ENCODE peak calls at places on chromosomes 1 and 21, in eight cellular contexts. K, Z, A, M, T, H, C and F are unnamed samples.

GRCh38 chr1:38608202-38608864 is 251.2 kb downstream of the RRAGC start:
- DNase-seq in K (no peak), Z (no peak), A (no peak), M (peak), T (peak), H (no peak), C (peak), F (no peak)

GRCh38 chr21:31265293-31265692 is 78.8 kb downstream of the TIAM1 start:
- DNase-seq in K (no peak), Z (no peak), A (no peak), M (peak), T (no peak), H (no peak), C (no peak), F (no peak)

GRCh38 chr1:145964328-145965118 is at the start of the genes ANKRD34A and POLR3GL:
- DNase-seq in K (peak), Z (peak), A (peak), M (peak), T (peak), H (peak), C (peak), F (peak)

GRCh38 chr1:2970311-2971145 is 50.7 kb upstream of the ACTRT2 start:
- DNase-seq in K (no peak), Z (peak), A (no peak), M (no peak), T (no peak), H (no peak), C (no peak), F (no peak)

GRCh38 chr1:155324717-155325595 is 4.3 kb downstream of the RUSC1 start:
- DNase-seq in K (peak), Z (peak), A (no peak), M (peak), T (peak), H (no peak), C (no peak), F (no peak)

GRCh38 chr1:156347337-156347736 is 9.0 kb downstream of the TSACC start:
- DNase-seq in K (no peak), Z (no peak), A (no peak), M (peak), T (peak), H (no peak), C (no peak), F (no peak)

GRCh38 chr1:45191418-45191783 is 15.0 kb downstream of the ZSWIM5 start:
- DNase-seq in K (no peak), Z (no peak), A (no peak), M (no peak), T (no peak), H (no peak), C (no peak), F (no peak)

GRCh38 chr1:156717411-156717810 is 10.9 kb upstream of the METTL25B start:
- DNase-seq in K (no peak), Z (no peak), A (no peak), M (no peak), T (no peak), H (no peak), C (no peak), F (no peak)

GRCh38 chr1:226568077-226568831 is 19.7 kb downstream of the STUM start:
- DNase-seq in K (peak), Z (peak), A (no peak), M (no peak), T (no peak), H (no peak), C (no peak), F (no peak)

GRCh38 chr1:227998374-227999055 is 8.3 kb upstream of the WNT3A start:
- DNase-seq in K (no peak), Z (peak), A (no peak), M (no peak), T (no peak), H (peak), C (no peak), F (no peak)

GRCh38 chr1:19313961-19314882 is 2.1 kb downstream of the SLC66A1 start:
- DNase-seq in K (peak), Z (no peak), A (no peak), M (no peak), T (no peak), H (no peak), C (peak), F (no peak)

GRCh38 chr1:82604524-82604923 is 803.8 kb downstream of the ADGRL2 start:
- DNase-seq in K (no peak), Z (no peak), A (no peak), M (no peak), T (no peak), H (no peak), C (peak), F (no peak)

GRCh38 chr1:204612326-204612725 is 73.2 kb downstream of the LRRN2 start:
- DNase-seq in K (no peak), Z (no peak), A (no peak), M (no peak), T (no peak), H (no peak), C (no peak), F (no peak)

GRCh38 chr1:43969746-43970466 is at the start of gene DPH2:
- DNase-seq in K (peak), Z (peak), A (peak), M (peak), T (peak), H (peak), C (peak), F (peak)
- TF ChIP-seq CTCF in K (peak), Z (no peak), A (peak), M (no peak), T (no peak), H (no peak), C (no peak), F (peak)

GRCh38 chr1:153881764-153882163 is 41.0 kb downstream of the GATAD2B start:
- DNase-seq in K (no peak), Z (no peak), A (no peak), M (peak), T (peak), H (no peak), C (no peak), F (no peak)
- H3K4me3 ChIP-seq in K (no peak), Z (no peak), A (peak), M (peak), T (peak), H (no peak), C (no peak), F (peak)

GRCh38 chr1:11070876-11071275 is 11.1 kb upstream of the SRM start:
- DNase-seq in K (peak), Z (peak), A (no peak), M (no peak), T (no peak), H (no peak), C (no peak), F (no peak)
- TF ChIP-seq CTCF in K (no peak), Z (no peak), A (no peak), M (no peak), T (no peak), H (no peak), C (no peak), F (no peak)

GRCh38 chr1:21175324-21175669 is 1.4 kb downstream of the EIF4G3 start:
- DNase-seq in K (peak), Z (no peak), A (no peak), M (peak), T (peak), H (peak), C (peak), F (no peak)

GRCh38 chr1:21176589-21177555 is at the start of gene EIF4G3:
- DNase-seq in K (peak), Z (peak), A (peak), M (peak), T (peak), H (peak), C (peak), F (peak)

GRCh38 chr1:21175670-21176581 is 771 bp downstream of the EIF4G3 start:
- DNase-seq in K (peak), Z (no peak), A (no peak), M (no peak), T (no peak), H (peak), C (peak), F (no peak)

GRCh38 chr1:21174230-21174629 is 2.5 kb downstream of the EIF4G3 start:
- DNase-seq in K (no peak), Z (no peak), A (no peak), M (no peak), T (no peak), H (no peak), C (no peak), F (no peak)

DNA sequence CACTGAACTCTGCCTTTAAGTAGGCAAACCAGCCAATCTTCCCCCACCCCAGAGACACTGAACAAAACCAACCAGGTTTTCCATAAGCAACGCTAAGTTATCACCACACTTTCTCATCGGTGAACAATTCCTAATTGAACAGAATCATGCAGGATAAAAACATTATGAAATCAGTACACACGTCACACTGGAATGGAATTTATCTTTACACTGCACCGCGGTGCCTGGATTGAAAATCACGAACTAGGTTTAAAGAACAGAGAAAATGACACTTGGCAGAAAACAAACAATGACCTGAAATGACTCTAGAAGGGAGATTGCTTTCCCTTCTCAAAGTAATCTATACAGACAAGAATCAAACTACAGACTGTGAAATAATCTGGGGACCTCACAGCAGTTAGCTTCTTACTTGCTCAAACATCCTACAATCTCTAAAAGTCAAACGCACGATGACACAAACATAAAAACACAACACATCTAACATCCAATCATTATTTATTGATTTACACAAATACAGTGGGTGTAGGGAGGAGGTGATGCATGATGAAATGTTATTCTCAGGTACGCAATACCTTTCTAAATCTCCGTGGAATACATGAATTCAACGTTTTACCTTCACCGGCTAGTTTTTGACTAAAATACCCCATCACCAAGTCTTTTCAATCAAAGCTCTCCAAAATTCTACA is 1.9 kb downstream of the EIF4G3 start:
- DNase-seq in K (no peak), Z (no peak), A (peak), M (peak), T (peak), H (no peak), C (no peak), F (peak)
- H3K4me3 ChIP-seq in K (peak), Z (peak), A (peak), M (peak), T (peak), H (no peak), C (peak), F (peak)

GRCh38 chr1:66712819-66713218 is 39.4 kb upstream of the DYNLT5 start:
- DNase-seq in K (no peak), Z (no peak), A (no peak), M (no peak), T (no peak), H (no peak), C (no peak), F (no peak)

DNA sequence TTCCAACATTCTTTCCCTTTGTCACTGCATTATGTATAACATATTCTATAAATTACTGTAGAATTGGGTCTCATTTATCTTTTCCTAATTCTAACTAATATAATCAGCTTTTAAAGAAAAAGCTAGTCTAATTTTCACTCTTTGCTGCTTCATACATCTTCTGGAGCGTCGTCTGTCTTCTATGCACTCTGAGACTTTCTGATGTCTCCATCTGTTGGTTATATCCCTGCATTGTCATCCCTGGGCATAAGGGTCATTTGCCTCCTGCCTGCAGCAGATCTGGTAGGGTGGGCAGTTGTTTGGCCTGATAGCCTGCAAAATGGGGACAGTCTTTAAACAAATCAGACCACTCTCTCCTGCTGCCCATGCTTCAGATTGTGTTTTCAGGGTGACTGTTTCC is 40.8 kb upstream of the DYNLT5 start:
- DNase-seq in K (no peak), Z (no peak), A (no peak), M (peak), T (no peak), H (no peak), C (peak), F (no peak)
- TF ChIP-seq CTCF in K (no peak), Z (peak), A (peak), M (peak), T (peak), H (no peak), C (peak), F (peak)

GRCh38 chr21:45155910-45156309 is 81.5 kb downstream of the ADARB1 start:
- DNase-seq in K (no peak), Z (no peak), A (no peak), M (no peak), T (no peak), H (no peak), C (no peak), F (no peak)

GRCh38 chr21:45156459-45156858 is 82.1 kb downstream of the ADARB1 start:
- DNase-seq in K (no peak), Z (no peak), A (no peak), M (no peak), T (no peak), H (no peak), C (no peak), F (no peak)

GRCh38 chr21:45152265-45152746 is 77.9 kb downstream of the ADARB1 start:
- DNase-seq in K (peak), Z (peak), A (no peak), M (no peak), T (no peak), H (peak), C (peak), F (no peak)

GRCh38 chr21:45153358-45154318 is 79.3 kb downstream of the ADARB1 start:
- DNase-seq in K (no peak), Z (no peak), A (peak), M (no peak), T (peak), H (no peak), C (no peak), F (no peak)

GRCh38 chr21:45154511-45155508 is 80.4 kb downstream of the ADARB1 start:
- DNase-seq in K (no peak), Z (peak), A (peak), M (peak), T (peak), H (peak), C (no peak), F (no peak)
- H3K4me3 ChIP-seq in K (no peak), Z (no peak), A (no peak), M (no peak), T (no peak), H (no peak), C (no peak), F (no peak)

GRCh38 chr1:29341936-29342335 is 105.6 kb downstream of the PTPRU start:
- DNase-seq in K (no peak), Z (peak), A (no peak), M (peak), T (no peak), H (no peak), C (no peak), F (no peak)
- TF ChIP-seq CTCF in K (no peak), Z (no peak), A (peak), M (peak), T (peak), H (no peak), C (no peak), F (peak)

DNA sequence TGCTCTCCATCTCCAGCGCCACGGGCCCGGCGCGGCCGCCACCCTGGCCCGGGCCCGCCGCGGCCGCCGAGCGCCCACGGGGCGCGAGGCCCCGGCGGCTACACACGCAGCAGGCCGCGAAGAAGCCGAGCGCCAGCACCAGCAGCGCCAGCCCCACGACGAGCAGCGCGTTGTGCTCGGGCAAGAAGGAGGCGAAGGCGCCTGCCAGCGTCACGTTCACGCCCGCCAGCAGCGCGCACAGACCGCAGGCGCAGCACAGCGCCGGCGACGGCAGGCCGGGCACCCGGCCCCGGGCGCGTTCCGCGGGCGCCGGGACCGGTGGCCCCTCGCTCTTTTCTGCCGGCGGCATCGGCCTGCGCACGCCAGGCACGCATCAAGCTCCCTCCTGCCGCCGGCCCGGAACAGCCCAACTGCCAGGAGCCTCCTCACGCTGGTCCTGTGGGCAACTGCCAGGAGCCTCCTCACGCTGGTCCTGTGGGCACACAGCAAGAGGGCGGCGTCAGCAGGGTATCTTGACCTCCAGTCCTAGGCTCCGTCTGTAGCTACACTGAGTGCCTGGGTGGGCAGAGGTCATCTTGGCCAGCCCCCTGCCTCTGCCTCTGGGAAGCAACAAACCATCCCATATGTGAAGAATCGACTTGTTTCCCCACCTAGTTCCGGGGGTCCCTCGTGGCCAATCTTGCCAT is 18.1 kb downstream of the KNCN start:
- DNase-seq in K (no peak), Z (peak), A (no peak), M (peak), T (peak), H (peak), C (peak), F (no peak)
- H3K4me3 ChIP-seq in K (peak), Z (peak), A (no peak), M (no peak), T (peak), H (peak), C (no peak), F (peak)

DNA sequence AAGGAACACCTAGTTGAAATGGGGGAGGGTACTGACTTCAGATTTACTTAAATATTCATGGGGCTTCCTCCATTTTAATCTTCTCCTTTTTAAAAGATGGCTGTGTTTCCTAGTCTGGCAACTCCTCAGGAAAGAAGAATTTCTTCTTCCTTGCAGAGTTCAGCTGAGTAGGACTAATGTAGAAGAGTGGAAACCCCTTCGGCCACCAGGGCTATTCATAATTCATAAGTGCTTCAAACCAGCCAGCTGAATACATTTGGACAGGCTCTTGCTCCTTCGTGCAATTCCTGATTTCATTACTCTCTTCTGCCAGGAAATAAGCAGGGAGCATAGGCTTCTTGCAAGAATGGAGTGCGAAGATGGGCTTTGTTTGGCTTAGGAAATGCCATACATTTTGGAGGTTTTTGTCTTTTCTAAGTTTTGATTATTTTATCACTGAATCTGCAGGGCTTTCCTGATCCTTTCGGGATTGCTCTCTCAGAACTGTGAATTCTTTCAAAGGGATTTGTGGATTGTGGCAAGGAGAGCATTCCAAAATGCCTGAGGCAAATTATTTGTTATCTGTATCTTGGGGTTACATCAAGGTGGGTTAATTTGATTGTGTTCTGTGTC is 179.5 kb upstream of the SGIP1 start:
- DNase-seq in K (no peak), Z (no peak), A (peak), M (peak), T (peak), H (no peak), C (no peak), F (no peak)
- TF ChIP-seq CTCF in K (no peak), Z (no peak), A (no peak), M (no peak), T (no peak), H (no peak), C (no peak), F (no peak)